ENCODE peak calls at places on chromosomes 12 and 14, in ten cellular contexts. X is gastroesophageal sphincter; F is GM12878; B is pancreas; W is right cardiac atrium; Q is activated T-cell treated with anti-CD3 and anti-CD28 coated beads, Interleukin-2, amount 50 U/mL, for 72 hours; D is left cardiac atrium; J is esophagus mucosa; S is sciatic nerve; V is T-cell. R is an unnamed sample.

GRCh38 chr12:92010368-92010767 is 135.3 kb downstream of the BTG1 start:
- ATAC-seq in X (no peak), F (peak), B (no peak), W (no peak), Q (no peak), D (no peak), J (no peak), S (no peak), V (no peak), R (no peak)

GRCh38 chr12:1518486-1518762 is 76.0 kb downstream of the FBXL14 start:
- ATAC-seq in X (no peak), F (peak), B (no peak), W (peak), Q (no peak), D (no peak), J (peak), S (no peak), V (no peak), R (no peak)

GRCh38 chr12:26297386-26298070 is 102.2 kb downstream of the SSPN start:
- ATAC-seq in X (no peak), F (no peak), B (no peak), W (no peak), Q (peak), D (no peak), J (no peak), S (no peak), V (no peak), R (peak)

GRCh38 chr12:107844312-107844921 is 69.9 kb downstream of the ASCL4 start:
- ATAC-seq in X (no peak), F (peak), B (peak), W (peak), Q (peak), D (peak), J (peak), S (peak), V (no peak), R (no peak)

GRCh38 chr12:62772556-62772955 is 162.4 kb downstream of the PPM1H start:
- ATAC-seq in X (no peak), F (no peak), B (no peak), W (no peak), Q (no peak), D (no peak), J (no peak), S (no peak), V (no peak), R (no peak)

GRCh38 chr12:119020377-119021360 is 39.3 kb downstream of the SRRM4 start:
- ATAC-seq in X (no peak), F (peak), B (no peak), W (no peak), Q (no peak), D (no peak), J (no peak), S (no peak), V (no peak), R (no peak)

GRCh38 chr14:64741961-64742360 is 37.7 kb downstream of the PLEKHG3 start:
- ATAC-seq in X (no peak), F (no peak), B (no peak), W (no peak), Q (no peak), D (no peak), J (no peak), S (no peak), V (no peak), R (no peak)

GRCh38 chr12:97283297-97283696 is 179.3 kb upstream of the RMST start:
- ATAC-seq in X (peak), F (no peak), B (no peak), W (no peak), Q (no peak), D (no peak), J (no peak), S (no peak), V (no peak), R (no peak)

GRCh38 chr12:79055926-79056674 is 191.5 kb downstream of the SYT1 start:
- ATAC-seq in X (no peak), F (peak), B (no peak), W (no peak), Q (no peak), D (no peak), J (no peak), S (no peak), V (no peak), R (no peak)

GRCh38 chr14:74905595-74906142 is 17.4 kb downstream of the RPS6KL1 start:
- ATAC-seq in X (peak), F (peak), B (peak), W (peak), Q (peak), D (peak), J (peak), S (peak), V (peak), R (peak)

GRCh38 chr12:98369601-98370000 is 145.8 kb upstream of the TMPO start:
- ATAC-seq in X (no peak), F (no peak), B (no peak), W (no peak), Q (no peak), D (no peak), J (no peak), S (no peak), V (no peak), R (no peak)

GRCh38 chr14:77088219-77088618 is 9.8 kb upstream of the CIPC start:
- ATAC-seq in X (no peak), F (no peak), B (peak), W (no peak), Q (no peak), D (no peak), J (peak), S (no peak), V (no peak), R (no peak)

GRCh38 chr12:52604859-52605258 is 3.6 kb upstream of the KRT72 start:
- ATAC-seq in X (no peak), F (no peak), B (no peak), W (no peak), Q (peak), D (no peak), J (no peak), S (no peak), V (no peak), R (no peak)

GRCh38 chr12:115755061-115755751 is 522.3 kb downstream of the MED13L start:
- ATAC-seq in X (no peak), F (no peak), B (no peak), W (no peak), Q (no peak), D (no peak), J (no peak), S (no peak), V (no peak), R (no peak)

GRCh38 chr14:54383811-54384210 is 13.0 kb upstream of the CDKN3 start:
- ATAC-seq in X (no peak), F (no peak), B (no peak), W (no peak), Q (no peak), D (no peak), J (no peak), S (no peak), V (no peak), R (no peak)

GRCh38 chr12:123747309-123747708 is 14.8 kb upstream of the DNAH10 start:
- ATAC-seq in X (no peak), F (no peak), B (no peak), W (no peak), Q (no peak), D (no peak), J (no peak), S (no peak), V (no peak), R (no peak)

GRCh38 chr12:75701859-75702258 is 190.4 kb upstream of the KRR1 start:
- ATAC-seq in X (no peak), F (no peak), B (no peak), W (no peak), Q (peak), D (no peak), J (no peak), S (no peak), V (no peak), R (no peak)

GRCh38 chr14:50823051-50823762 is 7.8 kb downstream of the NIN start:
- ATAC-seq in X (no peak), F (peak), B (peak), W (peak), Q (no peak), D (no peak), J (no peak), S (peak), V (no peak), R (no peak)

GRCh38 chr14:75223664-75224154 is 47.3 kb upstream of the TMED10 start:
- ATAC-seq in X (no peak), F (peak), B (peak), W (no peak), Q (no peak), D (peak), J (no peak), S (peak), V (no peak), R (peak)

GRCh38 chr12:130100634-130101033 is 61.6 kb upstream of the FZD10 start:
- ATAC-seq in X (no peak), F (no peak), B (no peak), W (no peak), Q (no peak), D (no peak), J (no peak), S (no peak), V (no peak), R (no peak)

GRCh38 chr12:39764944-39765560 is 145.4 kb upstream of the ABCD2 start:
- ATAC-seq in X (peak), F (peak), B (peak), W (no peak), Q (peak), D (peak), J (peak), S (peak), V (no peak), R (no peak)

GRCh38 chr12:59499774-59500173 is 96.1 kb upstream of the SLC16A7 start:
- ATAC-seq in X (no peak), F (peak), B (no peak), W (no peak), Q (peak), D (no peak), J (no peak), S (no peak), V (no peak), R (peak)

GRCh38 chr14:50601405-50601804 is 41.5 kb downstream of the ATL1 start:
- ATAC-seq in X (no peak), F (no peak), B (no peak), W (no peak), Q (no peak), D (no peak), J (peak), S (no peak), V (no peak), R (no peak)

GRCh38 chr12:47236109-47236714 is 156.5 kb upstream of the AMIGO2 start:
- ATAC-seq in X (no peak), F (no peak), B (peak), W (peak), Q (no peak), D (peak), J (peak), S (peak), V (no peak), R (no peak)

GRCh38 chr12:77751939-77752338 is 78.8 kb upstream of the NAV3 start:
- ATAC-seq in X (no peak), F (no peak), B (no peak), W (no peak), Q (no peak), D (no peak), J (no peak), S (no peak), V (no peak), R (no peak)

GRCh38 chr14:67892466-67893120 is 73.0 kb downstream of the RAD51B start:
- ATAC-seq in X (no peak), F (no peak), B (peak), W (no peak), Q (no peak), D (no peak), J (no peak), S (no peak), V (no peak), R (no peak)

GRCh38 chr12:26047401-26048226 is 77.2 kb downstream of the BHLHE41 start:
- ATAC-seq in X (no peak), F (no peak), B (no peak), W (peak), Q (no peak), D (peak), J (no peak), S (no peak), V (no peak), R (no peak)

GRCh38 chr12:34607520-34608195 is 585.4 kb downstream of the ALG10 start:
- ATAC-seq in X (no peak), F (no peak), B (no peak), W (no peak), Q (no peak), D (no peak), J (no peak), S (no peak), V (no peak), R (no peak)

GRCh38 chr14:99872786-99873440 is 79.7 kb downstream of the EML1 start:
- ATAC-seq in X (no peak), F (no peak), B (no peak), W (no peak), Q (no peak), D (no peak), J (no peak), S (no peak), V (no peak), R (no peak)

GRCh38 chr12:98653866-98654493 is 8.9 kb downstream of the APAF1 start:
- ATAC-seq in X (no peak), F (peak), B (peak), W (no peak), Q (no peak), D (no peak), J (no peak), S (no peak), V (peak), R (no peak)

GRCh38 chr12:38745601-38746000 is 159.8 kb downstream of the CPNE8 start:
- ATAC-seq in X (no peak), F (no peak), B (no peak), W (no peak), Q (no peak), D (no peak), J (no peak), S (no peak), V (no peak), R (no peak)

GRCh38 chr14:96201965-96202364 is 2.7 kb upstream of the BDKRB2 start:
- ATAC-seq in X (no peak), F (no peak), B (no peak), W (no peak), Q (no peak), D (no peak), J (no peak), S (no peak), V (no peak), R (no peak)

GRCh38 chr14:65957631-65958205 is 528.5 kb upstream of the CCDC196 start:
- ATAC-seq in X (no peak), F (no peak), B (no peak), W (no peak), Q (no peak), D (no peak), J (no peak), S (no peak), V (no peak), R (no peak)

GRCh38 chr12:71763682-71764379 is 9.2 kb downstream of the RAB21 start:
- ATAC-seq in X (peak), F (no peak), B (no peak), W (peak), Q (no peak), D (no peak), J (no peak), S (peak), V (no peak), R (peak)